ENCODE peak calls at places on chromosome 19, in five cellular contexts. One of them, this sample, is unnamed.

GRCh38 chr19:41868120-41868988 is 8.3 kb downstream of the RPS19 start:
- DNase-seq in mucosa of gallbladder: no peak
- DNase-seq in H4: no peak
- DNase-seq in HT1080: no peak
- DNase-seq in astrocyte: no peak
- DNase-seq in this sample: no peak

GRCh38 chr19:3821156-3821555 is 35.0 kb upstream of the MATK start:
- DNase-seq in mucosa of gallbladder: no peak
- DNase-seq in HT1080: no peak
- DNase-seq in H4: no peak
- DNase-seq in astrocyte: no peak
- DNase-seq in this sample: peak; percentile 49

GRCh38 chr19:44792286-44792685 is 14.6 kb downstream of the CBLC start:
- DNase-seq in mucosa of gallbladder: no peak
- DNase-seq in astrocyte: no peak
- DNase-seq in H4: no peak
- DNase-seq in HT1080: no peak
- DNase-seq in this sample: no peak

GRCh38 chr19:30536975-30537374 is 164.8 kb downstream of the ZNF536 start:
- DNase-seq in HT1080: no peak
- DNase-seq in mucosa of gallbladder: no peak
- DNase-seq in astrocyte: no peak
- DNase-seq in H4: no peak
- DNase-seq in this sample: no peak

GRCh38 chr19:35833972-35834371 is 18.3 kb downstream of the NPHS1 start:
- DNase-seq in mucosa of gallbladder: no peak
- DNase-seq in H4: no peak
- DNase-seq in astrocyte: no peak
- DNase-seq in HT1080: no peak
- DNase-seq in this sample: no peak

GRCh38 chr19:8500158-8500557 is 2.3 kb downstream of the PRAM1 start:
- DNase-seq in mucosa of gallbladder: no peak
- DNase-seq in astrocyte: no peak
- DNase-seq in HT1080: no peak
- DNase-seq in H4: no peak
- DNase-seq in this sample: no peak

GRCh38 chr19:3102239-3103140 is 8.3 kb downstream of the GNA11 start:
- DNase-seq in HT1080: no peak
- DNase-seq in H4: no peak
- DNase-seq in astrocyte: no peak
- DNase-seq in mucosa of gallbladder: no peak
- DNase-seq in this sample: no peak

GRCh38 chr19:6503407-6504201 is 1.5 kb upstream of the TUBB4A start:
- DNase-seq in astrocyte: no peak
- DNase-seq in HT1080: no peak
- DNase-seq in H4: no peak
- DNase-seq in mucosa of gallbladder: no peak
- DNase-seq in this sample: no peak

GRCh38 chr19:17560205-17560595 is 4.8 kb downstream of the COLGALT1 start:
- DNase-seq in HT1080: no peak
- DNase-seq in H4: no peak
- DNase-seq in mucosa of gallbladder: no peak
- DNase-seq in astrocyte: peak; percentile 89
- DNase-seq in this sample: no peak

GRCh38 chr19:897442-898039 is 4.3 kb downstream of the RNU6-9 start:
- DNase-seq in HT1080: no peak
- DNase-seq in mucosa of gallbladder: no peak
- DNase-seq in astrocyte: no peak
- DNase-seq in H4: no peak
- DNase-seq in this sample: no peak

GRCh38 chr19:32058131-32058530 is 287.3 kb upstream of the ZNF507 start:
- DNase-seq in astrocyte: no peak
- DNase-seq in H4: no peak
- DNase-seq in mucosa of gallbladder: no peak
- DNase-seq in HT1080: no peak
- DNase-seq in this sample: no peak

GRCh38 chr19:52987221-52987620 is 24.5 kb upstream of the ZNF816 start:
- DNase-seq in mucosa of gallbladder: no peak
- DNase-seq in H4: no peak
- DNase-seq in HT1080: no peak
- DNase-seq in astrocyte: no peak
- DNase-seq in this sample: no peak

GRCh38 chr19:51514866-51515481 is 13.4 kb upstream of the SIGLEC12 start:
- DNase-seq in mucosa of gallbladder: peak; percentile 26
- DNase-seq in HT1080: peak; percentile 41
- DNase-seq in H4: peak; percentile 48
- DNase-seq in astrocyte: peak; percentile 6
- DNase-seq in this sample: peak; percentile 47

GRCh38 chr19:48629599-48630288 is 7.4 kb downstream of the DBP start:
- DNase-seq in HT1080: no peak
- DNase-seq in astrocyte: peak; percentile 64
- DNase-seq in H4: no peak
- DNase-seq in mucosa of gallbladder: peak; percentile 85
- DNase-seq in this sample: no peak

GRCh38 chr19:44005968-44006367 is 3.2 kb downstream of the ZNF230 start:
- DNase-seq in HT1080: no peak
- DNase-seq in H4: no peak
- DNase-seq in mucosa of gallbladder: no peak
- DNase-seq in astrocyte: no peak
- DNase-seq in this sample: no peak

GRCh38 chr19:40366697-40367561 is 18.4 kb downstream of the PLD3 start:
- DNase-seq in H4: no peak
- DNase-seq in mucosa of gallbladder: no peak
- DNase-seq in astrocyte: peak; percentile 48
- DNase-seq in HT1080: no peak
- DNase-seq in this sample: no peak

GRCh38 chr19:37999309-38000213 is 92.6 kb downstream of the SIPA1L3 start:
- DNase-seq in H4: peak; percentile 91
- DNase-seq in HT1080: peak; percentile 99
- DNase-seq in mucosa of gallbladder: no peak
- DNase-seq in astrocyte: peak; percentile 99
- DNase-seq in this sample: peak; percentile 99

GRCh38 chr19:41871573-41872383 is 5.3 kb upstream of the CD79A start:
- DNase-seq in mucosa of gallbladder: no peak
- DNase-seq in HT1080: no peak
- DNase-seq in H4: no peak
- DNase-seq in astrocyte: no peak
- DNase-seq in this sample: no peak

GRCh38 chr19:12932392-12933286 is 872 bp downstream of the FARSA start:
- DNase-seq in HT1080: no peak
- DNase-seq in astrocyte: no peak
- DNase-seq in mucosa of gallbladder: no peak
- DNase-seq in H4: no peak
- DNase-seq in this sample: no peak

GRCh38 chr19:39078436-39079200 is 5.5 kb upstream of the ACP7 start:
- DNase-seq in H4: peak; percentile 96
- DNase-seq in mucosa of gallbladder: no peak
- DNase-seq in astrocyte: peak; percentile 99
- DNase-seq in HT1080: peak; percentile 99
- DNase-seq in this sample: peak; percentile 100

GRCh38 chr19:48310227-48310626 is 15.1 kb upstream of the EMP3 start:
- DNase-seq in mucosa of gallbladder: no peak
- DNase-seq in astrocyte: no peak
- DNase-seq in H4: no peak
- DNase-seq in HT1080: no peak
- DNase-seq in this sample: no peak

GRCh38 chr19:55172741-55173140 is 6.3 kb upstream of the DNAAF3 start:
- DNase-seq in HT1080: peak; percentile 57
- DNase-seq in astrocyte: peak; percentile 53
- DNase-seq in H4: no peak
- DNase-seq in mucosa of gallbladder: no peak
- DNase-seq in this sample: peak; percentile 54

GRCh38 chr19:15197275-15198005 is 3.4 kb downstream of the NOTCH3 start:
- DNase-seq in astrocyte: no peak
- DNase-seq in mucosa of gallbladder: no peak
- DNase-seq in HT1080: no peak
- DNase-seq in H4: no peak
- DNase-seq in this sample: no peak

GRCh38 chr19:4988770-4989251 is 19.9 kb downstream of the KDM4B start:
- DNase-seq in HT1080: peak; percentile 49
- DNase-seq in H4: no peak
- DNase-seq in mucosa of gallbladder: no peak
- DNase-seq in astrocyte: peak; percentile 95
- DNase-seq in this sample: peak; percentile 86

GRCh38 chr19:49465371-49465770 is 8.6 kb upstream of the FLT3LG start:
- DNase-seq in mucosa of gallbladder: no peak
- DNase-seq in astrocyte: no peak
- DNase-seq in HT1080: no peak
- DNase-seq in H4: no peak
- DNase-seq in this sample: no peak

GRCh38 chr19:35080613-35081170 is 34.9 kb upstream of the FXYD3 start:
- DNase-seq in astrocyte: no peak
- DNase-seq in HT1080: no peak
- DNase-seq in H4: no peak
- DNase-seq in mucosa of gallbladder: no peak
- DNase-seq in this sample: no peak

GRCh38 chr19:54152878-54153524 is 6.5 kb downstream of the LENG1 start:
- DNase-seq in H4: no peak
- DNase-seq in HT1080: no peak
- DNase-seq in astrocyte: no peak
- DNase-seq in mucosa of gallbladder: no peak
- DNase-seq in this sample: no peak

GRCh38 chr19:46696052-46696451 is 20.9 kb downstream of the PRKD2 start:
- DNase-seq in H4: no peak
- DNase-seq in HT1080: no peak
- DNase-seq in astrocyte: no peak
- DNase-seq in mucosa of gallbladder: no peak
- DNase-seq in this sample: no peak

This sample was measured in M059J.